ENCODE peak calls at places on chromosome X, in seven cellular contexts. K is left ventricle myocardium inferior; C is CD8-positive, alpha-beta T cell; O is tibial nerve; F is lower lobe of right lung; W is MM.1S; X is gastrocnemius medialis. G is an unnamed sample. For H3K4me1, the result is how much of the 10 kb centered on the place peaks cover.

GRCh38 chrX:153477039-153477438 is 6.7 kb upstream of the HAUS7 start:
- DNase-seq in X (no peak), C (no peak), F (no peak), O (no peak), K (no peak), W (no peak), G (no peak)

GRCh38 chrX:75096331-75096730 is 59.8 kb downstream of the ABCB7 start:
- DNase-seq in W (no peak), X (no peak), K (no peak), F (no peak), C (no peak), O (no peak), G (no peak)

GRCh38 chrX:85004255-85004654 is 578 bp downstream of the APOOL start:
- DNase-seq in F (no peak), O (no peak), X (no peak), K (no peak), C (no peak), W (no peak), G (no peak)

GRCh38 chrX:378443-378842 is 8.3 kb downstream of the PPP2R3B start:
- DNase-seq in F (no peak), C (no peak), W (no peak), X (no peak), K (no peak), O (no peak), G (no peak)

GRCh38 chrX:63101879-63102620 is 249.1 kb downstream of the SPIN4 start:
- DNase-seq in X (no peak), W (no peak), O (no peak), F (no peak), C (no peak), K (no peak), G (no peak)

GRCh38 chrX:85941275-85941674 is 106.1 kb downstream of the CHM start:
- DNase-seq in X (no peak), F (no peak), O (no peak), C (no peak), K (no peak), W (no peak), G (no peak)

GRCh38 chrX:71911023-71911730 is 532 bp downstream of the NHSL2 start:
- DNase-seq in F (no peak), X (no peak), C (peak), K (peak), O (no peak), W (peak), G (no peak)

GRCh38 chrX:154082396-154083133 is 15.0 kb downstream of the MECP2 start:
- DNase-seq in X (no peak), K (no peak), O (no peak), F (no peak), W (no peak), C (no peak), G (no peak)

GRCh38 chrX:103464774-103465117 is 54.5 kb downstream of the RAB40A start:
- DNase-seq in W (peak), C (peak), F (peak), O (peak), X (peak), K (peak), G (no peak)

GRCh38 chrX:56793112-56793430 is 64.0 kb downstream of the NBDY start:
- DNase-seq in K (no peak), W (no peak), C (no peak), X (no peak), F (no peak), O (no peak), G (no peak)

GRCh38 chrX:118595501-118596042 is 100.0 kb downstream of the DOCK11 start:
- DNase-seq in W (no peak), O (no peak), C (no peak), F (no peak), K (no peak), X (no peak), G (no peak)

GRCh38 chrX:10007604-10008003 is 40.4 kb downstream of the CLDN34 start:
- DNase-seq in O (no peak), X (no peak), W (no peak), F (no peak), C (no peak), K (no peak), G (no peak)

GRCh38 chrX:3345281-3346081 is 971 bp downstream of the MXRA5 start:
- DNase-seq in O (no peak), W (no peak), X (no peak), F (peak), K (peak), C (no peak), G (no peak)

GRCh38 chrX:24498975-24499374 is 33.9 kb downstream of the PDK3 start:
- DNase-seq in K (no peak), C (no peak), W (peak), X (no peak), F (no peak), O (no peak), G (no peak)

GRCh38 chrX:24692305-24692704 is 1.4 kb upstream of the POLA1 start:
- DNase-seq in C (no peak), X (no peak), O (no peak), K (no peak), W (no peak), F (no peak), G (no peak)

GRCh38 chrX:141668371-141668770 is 30.2 kb downstream of the SPANXD start:
- DNase-seq in F (no peak), C (no peak), O (no peak), K (no peak), W (no peak), X (no peak), G (no peak)

GRCh38 chrX:45322820-45323219 is 122.1 kb upstream of the DIPK2B start:
- DNase-seq in X (no peak), W (no peak), F (no peak), C (no peak), K (no peak), O (no peak), G (no peak)

GRCh38 chrX:47690175-47690574 is 31.2 kb upstream of the UXT start:
- DNase-seq in C (no peak), W (no peak), F (no peak), O (no peak), X (no peak), K (no peak), G (no peak)

GRCh38 chrX:40705658-40706312 is 29.6 kb downstream of the MED14 start:
- DNase-seq in O (no peak), C (no peak), W (no peak), F (no peak), K (no peak), X (peak), G (no peak)

GRCh38 chrX:137747231-137747630 is 181.3 kb downstream of the ZIC3 start:
- DNase-seq in X (no peak), F (no peak), O (no peak), W (no peak), K (no peak), C (no peak), G (no peak)

GRCh38 chrX:72576161-72576896 is 3.7 kb upstream of the HDAC8 start:
- DNase-seq in X (peak), W (no peak), F (no peak), K (no peak), O (no peak), C (no peak), G (no peak)

GRCh38 chrX:3046253-3046909 is 5.1 kb downstream of the ARSF start:
- DNase-seq in O (no peak), W (peak), X (no peak), K (no peak), F (no peak), C (no peak), G (no peak)

GRCh38 chrX:16711219-16712115 is 1.0 kb downstream of the CTPS2 start:
- DNase-seq in X (no peak), W (no peak), O (no peak), K (peak), F (no peak), C (no peak), G (no peak)

GRCh38 chrX:38891641-38892413 is 90.6 kb downstream of the MID1IP1 start:
- DNase-seq in W (no peak), X (no peak), O (no peak), F (no peak), C (no peak), K (no peak), G (no peak)

GRCh38 chrX:146614693-146615524 is 194.7 kb upstream of the CXorf51B start:
- DNase-seq in O (no peak), X (no peak), K (no peak), F (no peak), C (no peak), W (no peak), G (no peak)

GRCh38 chrX:12480956-12481355 is 310.3 kb upstream of the PRPS2 start:
- DNase-seq in F (no peak), X (no peak), C (no peak), O (no peak), W (no peak), K (no peak), G (no peak)

GRCh38 chrX:48468693-48469691 is 1.1 kb downstream of the SLC38A5 start:
- DNase-seq in C (no peak), X (no peak), O (no peak), F (no peak), W (peak), K (no peak), G (no peak)

DNA sequence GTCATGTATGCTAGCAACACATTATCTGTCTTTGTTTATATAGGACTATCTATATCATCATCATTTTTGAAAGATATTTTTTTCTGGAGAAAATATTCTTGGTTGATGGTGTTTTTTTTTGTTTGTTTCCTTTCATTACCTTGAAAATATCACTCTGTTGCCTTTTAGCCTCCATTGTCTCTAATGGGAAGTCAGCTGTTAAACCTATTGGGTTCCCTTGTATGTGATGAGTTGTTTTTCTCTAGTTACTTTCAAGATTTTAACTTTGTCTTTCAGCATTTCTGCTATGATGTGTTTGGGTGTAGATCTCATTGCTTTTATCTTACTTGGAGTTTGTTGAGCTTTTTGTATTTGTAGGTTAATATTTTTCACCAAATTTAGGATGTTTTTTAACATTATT is 124.4 kb downstream of the EDA start:
- DNase-seq in X (no peak), W (no peak), C (no peak), O (no peak), F (no peak), K (no peak), G (no peak)
- TF ChIP-seq CTCF in X (no peak), W (no peak), C (no peak), O (no peak), F (no peak), K (no peak), G (no peak)

GRCh38 chrX:119736206-119736764 is 22.1 kb upstream of the SOWAHD start:
- DNase-seq in O (no peak), C (no peak), W (no peak), F (no peak), K (no peak), X (no peak), G (no peak)
- H3K27ac ChIP-seq in O (no peak), C (no peak), W (no peak), F (no peak), K (no peak), X (no peak), G (no peak)

GRCh38 chrX:11423949-11424348 is 130.7 kb downstream of the AMELX start:
- DNase-seq in C (no peak), O (no peak), F (no peak), W (peak), X (no peak), K (no peak), G (no peak)

GRCh38 chrX:11423362-11423818 is 130.2 kb downstream of the AMELX start:
- DNase-seq in X (peak), O (no peak), C (no peak), W (peak), K (no peak), F (no peak), G (no peak)

GRCh38 chrX:11426712-11427081 is 133.5 kb downstream of the AMELX start:
- DNase-seq in K (no peak), O (no peak), W (peak), C (no peak), F (no peak), X (no peak), G (no peak)

GRCh38 chrX:11427082-11428033 is 134.1 kb downstream of the AMELX start:
- DNase-seq in X (peak), K (peak), C (no peak), W (peak), O (peak), F (peak), G (no peak)

GRCh38 chrX:11424903-11425674 is 131.9 kb downstream of the AMELX start:
- DNase-seq in X (no peak), F (no peak), K (no peak), W (no peak), O (no peak), C (no peak), G (no peak)
- H3K4me1 ChIP-seq in X (under half), F (under half), K (under half), W (half or more), O (under half), C (under half), G (under half)

GRCh38 chrX:7191681-7192110 is 43.7 kb upstream of the PUDP start:
- DNase-seq in O (no peak), K (no peak), W (no peak), X (no peak), C (no peak), F (no peak), G (no peak)
- TF ChIP-seq CTCF in O (no peak), K (peak), W (no peak), X (no peak), C (no peak), F (no peak), G (no peak)

DNA sequence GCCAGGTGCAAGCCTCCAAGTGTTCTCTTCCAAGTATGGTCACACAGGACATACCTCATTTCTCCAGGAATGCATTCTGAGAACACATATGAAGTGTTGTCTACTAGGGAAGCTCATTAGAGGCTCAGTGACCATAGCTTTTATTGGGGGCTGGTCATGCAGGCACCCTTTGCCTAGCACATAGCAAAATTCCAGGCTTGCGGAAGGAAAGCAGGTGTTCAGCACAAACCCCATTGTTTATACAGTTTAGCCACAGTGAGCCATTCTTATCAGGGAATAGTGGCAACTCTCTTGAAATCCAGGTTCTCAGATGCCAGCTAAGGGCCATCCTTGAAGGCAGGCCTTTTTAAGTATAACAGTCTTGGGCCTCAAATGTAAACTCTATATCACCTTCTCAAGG is 339.4 kb upstream of the ZCCHC13 start:
- DNase-seq in K (no peak), C (no peak), F (no peak), W (no peak), O (no peak), X (no peak), G (no peak)
- H3K27ac ChIP-seq in K (no peak), C (no peak), F (no peak), W (no peak), O (no peak), X (peak), G (no peak)

DNA sequence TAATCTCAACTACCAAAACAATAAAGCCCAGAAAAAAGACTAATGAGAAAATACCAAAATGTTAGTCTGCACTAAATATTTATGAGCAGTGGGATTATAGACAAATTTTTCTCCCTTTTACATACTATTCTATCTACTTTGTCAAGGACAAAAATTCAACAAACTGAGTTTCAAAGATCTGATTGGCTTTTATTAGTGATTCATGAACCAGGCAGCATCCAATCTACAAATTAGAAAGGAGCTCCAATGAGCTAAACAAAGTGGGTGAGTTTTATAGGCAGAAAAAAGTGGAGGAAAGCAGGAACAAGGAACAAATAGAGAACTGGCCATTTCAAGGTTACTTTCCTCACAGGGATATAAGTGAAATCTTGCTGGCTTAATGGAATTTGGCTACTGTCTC is 24.4 kb upstream of the SH3KBP1 start:
- DNase-seq in W (no peak), X (no peak), O (no peak), K (no peak), F (no peak), C (no peak), G (no peak)
- H3K4me1 ChIP-seq in W (under half), X (under half), O (under half), K (under half), F (under half), C (under half), G (under half)

DNA sequence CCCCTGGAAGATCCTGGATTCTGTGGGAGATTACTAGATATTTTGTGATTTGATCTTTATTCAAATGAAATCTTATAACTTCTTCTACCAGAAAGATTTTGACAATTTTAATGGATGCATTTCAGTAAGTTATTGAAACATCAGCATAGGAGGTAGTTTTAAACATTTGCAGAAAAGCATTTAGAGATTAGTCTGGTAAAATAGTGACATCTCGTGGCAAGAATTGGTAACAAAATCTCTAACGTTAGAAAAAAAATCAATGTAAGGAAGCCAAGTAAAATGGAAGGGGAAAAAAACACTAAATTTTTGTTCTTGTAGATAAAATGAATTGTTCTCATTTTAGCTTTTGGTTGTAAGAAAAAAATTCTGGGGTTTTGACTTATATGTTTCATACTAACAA is 73.3 kb downstream of the TASL start:
- DNase-seq in O (no peak), W (peak), F (no peak), X (no peak), K (no peak), C (no peak), G (no peak)
- TF ChIP-seq CTCF in O (peak), W (peak), F (peak), X (no peak), K (peak), C (no peak), G (peak)

DNA sequence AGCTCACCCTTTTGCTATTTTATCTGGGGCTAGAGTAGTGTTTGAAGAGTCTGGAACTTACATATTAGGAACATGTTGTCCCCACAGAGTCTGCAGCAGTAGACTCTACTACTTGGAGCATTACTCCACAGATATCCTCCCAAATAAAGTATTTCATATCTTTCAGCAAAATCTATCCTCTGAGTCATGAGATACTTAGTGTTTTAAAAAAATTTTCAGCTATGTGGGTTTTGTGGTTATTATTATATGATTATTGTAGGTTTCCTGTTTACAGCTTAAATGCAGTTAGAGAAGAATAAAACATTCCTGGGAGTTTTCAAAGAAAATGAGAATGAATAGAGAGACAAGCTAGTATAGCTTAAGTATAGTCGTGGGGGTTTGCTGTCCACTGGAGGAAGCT is 30.9 kb downstream of the PAGE2 start:
- DNase-seq in W (no peak), O (no peak), X (no peak), K (no peak), F (no peak), C (no peak), G (no peak)
- H3K27ac ChIP-seq in W (no peak), O (no peak), X (no peak), K (no peak), F (no peak), C (no peak), G (no peak)

GRCh38 chrX:66004928-66005831 is 34.7 kb downstream of the VSIG4 start:
- DNase-seq in K (no peak), O (no peak), C (no peak), F (no peak), W (peak), X (no peak), G (no peak)
- H3K4me1 ChIP-seq in K (under half), O (under half), C (half or more), F (under half), W (under half), X (under half), G (under half)